ENCODE peak calls at places on chromosomes 12 and 14, in eight cellular contexts. One of them, this sample, is unnamed.

GRCh38 chr12:67211494-67211893 is 57.7 kb upstream of the CAND1 start:
- DNase-seq in BJ: no peak
- DNase-seq in tibial nerve: no peak
- DNase-seq in ascending aorta: no peak
- DNase-seq in astrocyte of the spinal cord: no peak
- DNase-seq in IMR-90: no peak
- DNase-seq in PC-3: no peak
- DNase-seq in GM23338: no peak
- DNase-seq in this sample: no peak

GRCh38 chr12:130613831-130614230 is 102.3 kb downstream of the RIMBP2 start:
- DNase-seq in tibial nerve: no peak
- DNase-seq in BJ: no peak
- DNase-seq in PC-3: no peak
- DNase-seq in ascending aorta: no peak
- DNase-seq in IMR-90: no peak
- DNase-seq in GM23338: no peak
- DNase-seq in astrocyte of the spinal cord: no peak
- DNase-seq in this sample: no peak

GRCh38 chr12:109358154-109358869 is 10.6 kb downstream of the MYO1H start:
- DNase-seq in ascending aorta: no peak
- DNase-seq in BJ: no peak
- DNase-seq in IMR-90: peak
- DNase-seq in astrocyte of the spinal cord: no peak
- DNase-seq in GM23338: no peak
- DNase-seq in tibial nerve: no peak
- DNase-seq in PC-3: no peak
- DNase-seq in this sample: peak

GRCh38 chr14:64506751-64507150 is 2.2 kb downstream of the ZBTB1 start:
- DNase-seq in tibial nerve: no peak
- DNase-seq in IMR-90: no peak
- DNase-seq in PC-3: no peak
- DNase-seq in astrocyte of the spinal cord: no peak
- DNase-seq in BJ: no peak
- DNase-seq in ascending aorta: no peak
- DNase-seq in GM23338: no peak
- DNase-seq in this sample: no peak

GRCh38 chr12:94874086-94874985 is 129.2 kb downstream of the NDUFA12 start:
- DNase-seq in IMR-90: no peak
- DNase-seq in PC-3: no peak
- DNase-seq in BJ: no peak
- DNase-seq in ascending aorta: no peak
- DNase-seq in tibial nerve: no peak
- DNase-seq in astrocyte of the spinal cord: no peak
- DNase-seq in GM23338: peak
- DNase-seq in this sample: no peak

GRCh38 chr14:89330236-89331002 is 86.6 kb downstream of the FOXN3 start:
- DNase-seq in BJ: peak
- DNase-seq in ascending aorta: peak
- DNase-seq in PC-3: no peak
- DNase-seq in IMR-90: peak
- DNase-seq in tibial nerve: peak
- DNase-seq in GM23338: no peak
- DNase-seq in astrocyte of the spinal cord: peak
- DNase-seq in this sample: peak

GRCh38 chr14:78156196-78156595 is 14.0 kb upstream of the NRXN3 start:
- DNase-seq in BJ: no peak
- DNase-seq in GM23338: no peak
- DNase-seq in PC-3: no peak
- DNase-seq in tibial nerve: no peak
- DNase-seq in astrocyte of the spinal cord: no peak
- DNase-seq in ascending aorta: no peak
- DNase-seq in IMR-90: no peak
- DNase-seq in this sample: no peak

GRCh38 chr14:94145902-94146527 is 16.6 kb upstream of the IFI27L2 start:
- DNase-seq in ascending aorta: no peak
- DNase-seq in IMR-90: no peak
- DNase-seq in tibial nerve: no peak
- DNase-seq in GM23338: no peak
- DNase-seq in BJ: no peak
- DNase-seq in astrocyte of the spinal cord: no peak
- DNase-seq in PC-3: no peak
- DNase-seq in this sample: no peak

GRCh38 chr12:85425349-85425612 is 145.3 kb downstream of the ALX1 start:
- DNase-seq in GM23338: no peak
- DNase-seq in PC-3: no peak
- DNase-seq in BJ: no peak
- DNase-seq in astrocyte of the spinal cord: no peak
- DNase-seq in tibial nerve: no peak
- DNase-seq in ascending aorta: no peak
- DNase-seq in IMR-90: no peak
- DNase-seq in this sample: no peak

GRCh38 chr12:85425926-85426325 is 145.9 kb downstream of the ALX1 start:
- DNase-seq in tibial nerve: no peak
- DNase-seq in PC-3: no peak
- DNase-seq in GM23338: no peak
- DNase-seq in ascending aorta: no peak
- DNase-seq in astrocyte of the spinal cord: no peak
- DNase-seq in BJ: no peak
- DNase-seq in IMR-90: no peak
- DNase-seq in this sample: no peak

GRCh38 chr12:85423947-85424346 is 143.9 kb downstream of the ALX1 start:
- DNase-seq in BJ: no peak
- DNase-seq in astrocyte of the spinal cord: no peak
- DNase-seq in GM23338: no peak
- DNase-seq in PC-3: no peak
- DNase-seq in tibial nerve: no peak
- DNase-seq in ascending aorta: no peak
- DNase-seq in IMR-90: no peak
- DNase-seq in this sample: no peak

GRCh38 chr12:85424581-85425348 is 144.7 kb downstream of the ALX1 start:
- DNase-seq in PC-3: peak
- DNase-seq in ascending aorta: no peak
- DNase-seq in astrocyte of the spinal cord: peak
- DNase-seq in GM23338: peak
- DNase-seq in IMR-90: peak
- DNase-seq in tibial nerve: peak
- DNase-seq in BJ: no peak
- DNase-seq in this sample: peak

DNA sequence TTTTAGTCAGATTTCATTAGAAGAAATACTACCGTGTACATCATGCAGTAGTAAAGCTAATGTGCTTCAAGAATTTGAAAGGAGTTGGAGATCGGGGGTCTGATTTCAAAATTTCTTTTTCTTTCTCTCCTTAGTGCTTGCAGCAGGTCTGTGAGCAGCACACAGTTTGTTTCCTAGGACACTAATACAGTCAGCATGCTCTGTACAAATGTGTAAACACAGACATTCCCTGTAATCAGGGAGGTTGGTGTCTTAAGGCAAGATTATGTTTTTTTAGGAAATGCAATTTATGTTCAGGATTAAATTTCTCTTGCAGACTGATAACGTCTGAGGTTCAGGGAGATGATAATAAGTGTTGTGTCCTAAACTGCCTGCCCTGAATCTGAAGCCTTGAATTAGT is 142.7 kb downstream of the ALX1 start:
- DNase-seq in tibial nerve: no peak
- DNase-seq in astrocyte of the spinal cord: no peak
- DNase-seq in IMR-90: no peak
- DNase-seq in BJ: no peak
- DNase-seq in ascending aorta: no peak
- DNase-seq in PC-3: no peak
- DNase-seq in GM23338: no peak
- DNase-seq in this sample: no peak
- H3K4me3 ChIP-seq in tibial nerve: no peak
- H3K4me3 ChIP-seq in astrocyte of the spinal cord: no peak
- H3K4me3 ChIP-seq in IMR-90: no peak
- H3K4me3 ChIP-seq in BJ: no peak
- H3K4me3 ChIP-seq in ascending aorta: no peak
- H3K4me3 ChIP-seq in PC-3: no peak
- H3K4me3 ChIP-seq in GM23338: no peak
- H3K4me3 ChIP-seq in this sample: no peak

GRCh38 chr14:50957296-50957695 is 13.0 kb upstream of the PYGL start:
- DNase-seq in GM23338: no peak
- DNase-seq in PC-3: peak
- DNase-seq in astrocyte of the spinal cord: peak
- DNase-seq in IMR-90: peak
- DNase-seq in tibial nerve: no peak
- DNase-seq in ascending aorta: no peak
- DNase-seq in BJ: no peak
- DNase-seq in this sample: peak

GRCh38 chr14:50951032-50951431 is 6.7 kb upstream of the PYGL start:
- DNase-seq in BJ: no peak
- DNase-seq in PC-3: no peak
- DNase-seq in IMR-90: no peak
- DNase-seq in GM23338: no peak
- DNase-seq in ascending aorta: no peak
- DNase-seq in astrocyte of the spinal cord: no peak
- DNase-seq in tibial nerve: no peak
- DNase-seq in this sample: no peak

GRCh38 chr14:50955373-50956043 is 11.2 kb upstream of the PYGL start:
- DNase-seq in astrocyte of the spinal cord: peak
- DNase-seq in GM23338: peak
- DNase-seq in BJ: peak
- DNase-seq in tibial nerve: peak
- DNase-seq in IMR-90: peak
- DNase-seq in ascending aorta: peak
- DNase-seq in PC-3: peak
- DNase-seq in this sample: peak

GRCh38 chr14:50953497-50953896 is 9.2 kb upstream of the PYGL start:
- DNase-seq in BJ: no peak
- DNase-seq in astrocyte of the spinal cord: no peak
- DNase-seq in tibial nerve: no peak
- DNase-seq in GM23338: no peak
- DNase-seq in ascending aorta: no peak
- DNase-seq in IMR-90: no peak
- DNase-seq in PC-3: no peak
- DNase-seq in this sample: no peak

GRCh38 chr14:50954811-50955372 is 10.6 kb upstream of the PYGL start:
- DNase-seq in ascending aorta: no peak
- DNase-seq in tibial nerve: no peak
- DNase-seq in astrocyte of the spinal cord: peak
- DNase-seq in IMR-90: peak
- DNase-seq in GM23338: peak
- DNase-seq in PC-3: peak
- DNase-seq in BJ: no peak
- DNase-seq in this sample: peak
- TF ChIP-seq CTCF in ascending aorta: peak
- TF ChIP-seq CTCF in tibial nerve: peak
- TF ChIP-seq CTCF in astrocyte of the spinal cord: peak
- TF ChIP-seq CTCF in IMR-90: peak
- TF ChIP-seq CTCF in GM23338: peak
- TF ChIP-seq CTCF in PC-3: peak
- TF ChIP-seq CTCF in BJ: peak
- TF ChIP-seq CTCF in this sample: peak

GRCh38 chr12:51421266-51421884 is 3.3 kb upstream of the SLC4A8 start:
- DNase-seq in IMR-90: peak
- DNase-seq in tibial nerve: peak
- DNase-seq in BJ: peak
- DNase-seq in astrocyte of the spinal cord: peak
- DNase-seq in GM23338: peak
- DNase-seq in PC-3: peak
- DNase-seq in ascending aorta: no peak
- DNase-seq in this sample: peak

GRCh38 chr12:51415931-51416330 is 8.7 kb upstream of the SLC4A8 start:
- DNase-seq in IMR-90: no peak
- DNase-seq in astrocyte of the spinal cord: no peak
- DNase-seq in PC-3: peak
- DNase-seq in GM23338: no peak
- DNase-seq in tibial nerve: no peak
- DNase-seq in BJ: no peak
- DNase-seq in ascending aorta: no peak
- DNase-seq in this sample: no peak

GRCh38 chr12:51419473-51420228 is 5.0 kb upstream of the SLC4A8 start:
- DNase-seq in PC-3: peak
- DNase-seq in GM23338: peak
- DNase-seq in astrocyte of the spinal cord: no peak
- DNase-seq in tibial nerve: no peak
- DNase-seq in ascending aorta: no peak
- DNase-seq in BJ: no peak
- DNase-seq in IMR-90: no peak
- DNase-seq in this sample: peak

GRCh38 chr12:51413791-51414190 is 10.8 kb upstream of the SLC4A8 start:
- DNase-seq in ascending aorta: no peak
- DNase-seq in IMR-90: no peak
- DNase-seq in GM23338: no peak
- DNase-seq in astrocyte of the spinal cord: no peak
- DNase-seq in BJ: no peak
- DNase-seq in PC-3: peak
- DNase-seq in tibial nerve: no peak
- DNase-seq in this sample: no peak

DNA sequence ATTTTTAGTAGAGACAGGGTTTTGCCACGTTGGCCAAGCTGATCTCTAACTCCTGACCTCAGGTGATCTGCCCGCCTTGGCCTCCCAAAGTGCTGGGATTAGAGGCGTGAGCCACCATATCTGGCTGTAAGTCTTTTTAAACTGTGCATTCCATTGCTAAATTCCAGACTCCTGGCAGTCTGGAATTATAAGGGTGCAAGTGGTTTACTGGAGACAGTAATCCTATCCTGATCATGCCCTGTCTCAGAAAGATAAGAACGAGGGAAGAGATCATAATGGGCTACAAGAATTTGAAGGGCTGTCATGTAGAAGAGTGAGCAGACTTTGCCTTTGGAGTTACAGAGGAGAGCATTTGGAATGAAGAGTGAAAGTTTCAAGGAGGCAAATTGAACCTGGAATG is 6.8 kb upstream of the SLC4A8 start:
- DNase-seq in BJ: no peak
- DNase-seq in IMR-90: no peak
- DNase-seq in PC-3: no peak
- DNase-seq in GM23338: no peak
- DNase-seq in tibial nerve: no peak
- DNase-seq in ascending aorta: no peak
- DNase-seq in astrocyte of the spinal cord: no peak
- DNase-seq in this sample: no peak
- H3K4me3 ChIP-seq in BJ: no peak
- H3K4me3 ChIP-seq in IMR-90: no peak
- H3K4me3 ChIP-seq in PC-3: no peak
- H3K4me3 ChIP-seq in GM23338: no peak
- H3K4me3 ChIP-seq in tibial nerve: no peak
- H3K4me3 ChIP-seq in ascending aorta: no peak
- H3K4me3 ChIP-seq in astrocyte of the spinal cord: no peak
- H3K4me3 ChIP-seq in this sample: no peak

DNA sequence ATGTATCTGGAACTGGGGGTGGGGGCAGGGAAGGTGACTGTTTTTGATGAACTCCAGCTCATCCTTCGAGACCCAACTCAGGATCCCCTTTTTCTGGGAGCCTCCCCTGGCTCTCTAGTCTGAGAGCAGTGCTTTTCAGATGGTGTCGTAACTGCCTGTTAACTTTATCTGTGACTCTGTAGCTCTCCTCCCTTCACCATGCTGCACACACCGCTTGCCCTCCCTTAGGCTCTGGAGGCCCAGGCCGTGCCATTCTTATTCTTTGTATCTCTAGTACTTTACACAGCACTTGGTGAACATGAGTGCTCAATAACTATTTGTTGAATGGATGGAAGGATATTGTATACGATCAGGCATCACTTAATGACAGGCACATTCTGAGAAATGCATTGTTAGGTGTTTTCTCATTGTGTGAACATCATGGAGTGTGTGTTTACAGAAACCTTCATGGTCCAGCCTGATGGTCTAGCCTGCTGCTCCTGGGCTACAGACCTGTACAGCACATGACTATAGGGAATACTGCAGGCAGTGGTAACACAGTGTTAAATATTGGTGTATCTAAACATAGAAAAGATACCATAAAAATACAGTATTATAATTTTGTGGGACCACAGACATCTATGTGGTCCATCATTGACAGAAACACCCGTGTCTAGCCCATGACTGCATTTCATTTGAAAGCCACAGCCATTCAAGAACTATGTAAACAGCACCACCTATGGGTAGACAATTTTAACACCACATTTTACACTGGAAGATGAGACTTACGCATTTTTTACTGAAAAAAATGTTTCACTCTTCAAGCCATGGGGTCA is 91.8 kb downstream of the EML1 start:
- DNase-seq in GM23338: peak
- DNase-seq in astrocyte of the spinal cord: peak
- DNase-seq in ascending aorta: no peak
- DNase-seq in BJ: no peak
- DNase-seq in IMR-90: peak
- DNase-seq in tibial nerve: peak
- DNase-seq in PC-3: peak
- DNase-seq in this sample: peak
- TF ChIP-seq CTCF in GM23338: peak
- TF ChIP-seq CTCF in astrocyte of the spinal cord: peak
- TF ChIP-seq CTCF in ascending aorta: peak
- TF ChIP-seq CTCF in BJ: peak
- TF ChIP-seq CTCF in IMR-90: peak
- TF ChIP-seq CTCF in tibial nerve: peak
- TF ChIP-seq CTCF in PC-3: peak
- TF ChIP-seq CTCF in this sample: peak